ENCODE peak calls at places on chromosomes 11 and 22, in eight cellular contexts. One of them, this sample, is unnamed.

GRCh38 chr22:44410396-44411056 is 87.5 kb downstream of the RTL6 start:
- DNase-seq in cardiac fibroblast: no peak
- DNase-seq in pancreas: no peak
- DNase-seq in uterus: no peak
- DNase-seq in dorsolateral prefrontal cortex: no peak
- DNase-seq in neural crest cell: no peak
- DNase-seq in B cell: no peak
- DNase-seq in AG10803: no peak
- DNase-seq in this sample: no peak

GRCh38 chr11:76443254-76443935 is 1.4 kb upstream of the EMSY start:
- DNase-seq in AG10803: no peak
- DNase-seq in pancreas: no peak
- DNase-seq in B cell: no peak
- DNase-seq in uterus: no peak
- DNase-seq in dorsolateral prefrontal cortex: no peak
- DNase-seq in neural crest cell: no peak
- DNase-seq in cardiac fibroblast: peak
- DNase-seq in this sample: no peak

GRCh38 chr22:17705565-17706450 is 67.3 kb downstream of the BCL2L13 start:
- DNase-seq in B cell: no peak
- DNase-seq in pancreas: no peak
- DNase-seq in AG10803: no peak
- DNase-seq in cardiac fibroblast: no peak
- DNase-seq in uterus: no peak
- DNase-seq in dorsolateral prefrontal cortex: no peak
- DNase-seq in neural crest cell: no peak
- DNase-seq in this sample: no peak

GRCh38 chr11:117071344-117071787 is 26.9 kb downstream of the SIK3 start:
- DNase-seq in cardiac fibroblast: peak
- DNase-seq in uterus: no peak
- DNase-seq in pancreas: no peak
- DNase-seq in AG10803: peak
- DNase-seq in B cell: no peak
- DNase-seq in dorsolateral prefrontal cortex: no peak
- DNase-seq in neural crest cell: no peak
- DNase-seq in this sample: no peak

GRCh38 chr11:8760896-8761295 is 78.3 kb downstream of the RPL27A start:
- DNase-seq in cardiac fibroblast: peak
- DNase-seq in pancreas: no peak
- DNase-seq in B cell: no peak
- DNase-seq in dorsolateral prefrontal cortex: no peak
- DNase-seq in uterus: no peak
- DNase-seq in neural crest cell: no peak
- DNase-seq in AG10803: peak
- DNase-seq in this sample: no peak

GRCh38 chr22:20776624-20777405 is 2.9 kb downstream of the SERPIND1 start:
- DNase-seq in neural crest cell: no peak
- DNase-seq in pancreas: no peak
- DNase-seq in cardiac fibroblast: no peak
- DNase-seq in B cell: no peak
- DNase-seq in dorsolateral prefrontal cortex: no peak
- DNase-seq in AG10803: no peak
- DNase-seq in uterus: no peak
- DNase-seq in this sample: no peak

GRCh38 chr11:34492806-34493414 is 20.7 kb downstream of the ELF5 start:
- DNase-seq in AG10803: peak
- DNase-seq in B cell: peak
- DNase-seq in pancreas: peak
- DNase-seq in neural crest cell: peak
- DNase-seq in uterus: peak
- DNase-seq in cardiac fibroblast: peak
- DNase-seq in dorsolateral prefrontal cortex: peak
- DNase-seq in this sample: peak

GRCh38 chr11:13288375-13289029 is 10.9 kb downstream of the BMAL1 start:
- DNase-seq in uterus: no peak
- DNase-seq in cardiac fibroblast: no peak
- DNase-seq in B cell: no peak
- DNase-seq in AG10803: no peak
- DNase-seq in dorsolateral prefrontal cortex: no peak
- DNase-seq in pancreas: no peak
- DNase-seq in neural crest cell: no peak
- DNase-seq in this sample: no peak

GRCh38 chr11:26017322-26017860 is 314.5 kb upstream of the ANO3 start:
- DNase-seq in AG10803: no peak
- DNase-seq in dorsolateral prefrontal cortex: no peak
- DNase-seq in cardiac fibroblast: no peak
- DNase-seq in neural crest cell: no peak
- DNase-seq in uterus: no peak
- DNase-seq in pancreas: no peak
- DNase-seq in B cell: no peak
- DNase-seq in this sample: no peak

GRCh38 chr11:4203603-4204360 is 109.2 kb downstream of the RRM1 start:
- DNase-seq in cardiac fibroblast: no peak
- DNase-seq in dorsolateral prefrontal cortex: no peak
- DNase-seq in neural crest cell: no peak
- DNase-seq in B cell: no peak
- DNase-seq in AG10803: no peak
- DNase-seq in uterus: no peak
- DNase-seq in pancreas: no peak
- DNase-seq in this sample: no peak

GRCh38 chr11:115220881-115221280 is 283.3 kb downstream of the CADM1 start:
- DNase-seq in dorsolateral prefrontal cortex: no peak
- DNase-seq in cardiac fibroblast: no peak
- DNase-seq in neural crest cell: no peak
- DNase-seq in pancreas: no peak
- DNase-seq in B cell: no peak
- DNase-seq in AG10803: no peak
- DNase-seq in uterus: no peak
- DNase-seq in this sample: no peak

GRCh38 chr11:78209478-78209877 is 20.8 kb downstream of the USP35 start:
- DNase-seq in uterus: no peak
- DNase-seq in B cell: no peak
- DNase-seq in AG10803: no peak
- DNase-seq in pancreas: no peak
- DNase-seq in cardiac fibroblast: no peak
- DNase-seq in dorsolateral prefrontal cortex: no peak
- DNase-seq in neural crest cell: no peak
- DNase-seq in this sample: no peak

GRCh38 chr11:88484873-88485621 is 147.5 kb upstream of the CTSC start:
- DNase-seq in cardiac fibroblast: peak
- DNase-seq in pancreas: no peak
- DNase-seq in dorsolateral prefrontal cortex: peak
- DNase-seq in AG10803: peak
- DNase-seq in uterus: no peak
- DNase-seq in B cell: no peak
- DNase-seq in neural crest cell: no peak
- DNase-seq in this sample: peak

GRCh38 chr11:77593883-77594282 is 4.1 kb downstream of the AQP11 start:
- DNase-seq in cardiac fibroblast: no peak
- DNase-seq in uterus: no peak
- DNase-seq in dorsolateral prefrontal cortex: no peak
- DNase-seq in neural crest cell: no peak
- DNase-seq in pancreas: no peak
- DNase-seq in B cell: no peak
- DNase-seq in AG10803: no peak
- DNase-seq in this sample: no peak

GRCh38 chr22:48530666-48531065 is 1297.0 kb downstream of the BRD1 start:
- DNase-seq in cardiac fibroblast: no peak
- DNase-seq in pancreas: no peak
- DNase-seq in uterus: no peak
- DNase-seq in dorsolateral prefrontal cortex: no peak
- DNase-seq in AG10803: no peak
- DNase-seq in B cell: no peak
- DNase-seq in neural crest cell: no peak
- DNase-seq in this sample: no peak

GRCh38 chr22:19097518-19097917 is 24.7 kb downstream of the DGCR2 start:
- DNase-seq in neural crest cell: no peak
- DNase-seq in cardiac fibroblast: no peak
- DNase-seq in AG10803: no peak
- DNase-seq in pancreas: peak
- DNase-seq in dorsolateral prefrontal cortex: no peak
- DNase-seq in uterus: no peak
- DNase-seq in B cell: no peak
- DNase-seq in this sample: no peak

GRCh38 chr11:114522818-114523217 is 36.9 kb downstream of the NXPE1 start:
- DNase-seq in uterus: no peak
- DNase-seq in dorsolateral prefrontal cortex: no peak
- DNase-seq in neural crest cell: no peak
- DNase-seq in cardiac fibroblast: no peak
- DNase-seq in AG10803: no peak
- DNase-seq in B cell: no peak
- DNase-seq in pancreas: no peak
- DNase-seq in this sample: no peak

GRCh38 chr11:6586434-6587359 is 16.7 kb downstream of the RRP8 start:
- DNase-seq in AG10803: peak
- DNase-seq in neural crest cell: no peak
- DNase-seq in uterus: no peak
- DNase-seq in dorsolateral prefrontal cortex: no peak
- DNase-seq in cardiac fibroblast: peak
- DNase-seq in B cell: no peak
- DNase-seq in pancreas: no peak
- DNase-seq in this sample: no peak

GRCh38 chr11:94740083-94740974 is 27.8 kb upstream of the AMOTL1 start:
- DNase-seq in dorsolateral prefrontal cortex: peak
- DNase-seq in uterus: peak
- DNase-seq in AG10803: no peak
- DNase-seq in B cell: peak
- DNase-seq in cardiac fibroblast: peak
- DNase-seq in neural crest cell: peak
- DNase-seq in pancreas: no peak
- DNase-seq in this sample: no peak

GRCh38 chr11:32858731-32859130 is 29.0 kb downstream of the PRRG4 start:
- DNase-seq in neural crest cell: no peak
- DNase-seq in B cell: no peak
- DNase-seq in dorsolateral prefrontal cortex: no peak
- DNase-seq in cardiac fibroblast: no peak
- DNase-seq in pancreas: no peak
- DNase-seq in AG10803: no peak
- DNase-seq in uterus: no peak
- DNase-seq in this sample: no peak
- TF ChIP-seq CTCF in neural crest cell: peak
- TF ChIP-seq CTCF in B cell: no peak
- TF ChIP-seq CTCF in dorsolateral prefrontal cortex: no peak
- TF ChIP-seq CTCF in cardiac fibroblast: peak
- TF ChIP-seq CTCF in pancreas: no peak
- TF ChIP-seq CTCF in AG10803: no peak
- TF ChIP-seq CTCF in uterus: no peak
- TF ChIP-seq CTCF in this sample: peak

GRCh38 chr11:2143652-2144548 is 4.7 kb upstream of the IGF2 start:
- DNase-seq in cardiac fibroblast: no peak
- DNase-seq in AG10803: no peak
- DNase-seq in B cell: no peak
- DNase-seq in neural crest cell: no peak
- DNase-seq in uterus: no peak
- DNase-seq in pancreas: no peak
- DNase-seq in dorsolateral prefrontal cortex: no peak
- DNase-seq in this sample: no peak
- TF ChIP-seq CTCF in cardiac fibroblast: no peak
- TF ChIP-seq CTCF in AG10803: no peak
- TF ChIP-seq CTCF in B cell: no peak
- TF ChIP-seq CTCF in neural crest cell: peak
- TF ChIP-seq CTCF in uterus: no peak
- TF ChIP-seq CTCF in pancreas: no peak
- TF ChIP-seq CTCF in dorsolateral prefrontal cortex: no peak
- TF ChIP-seq CTCF in this sample: peak

DNA sequence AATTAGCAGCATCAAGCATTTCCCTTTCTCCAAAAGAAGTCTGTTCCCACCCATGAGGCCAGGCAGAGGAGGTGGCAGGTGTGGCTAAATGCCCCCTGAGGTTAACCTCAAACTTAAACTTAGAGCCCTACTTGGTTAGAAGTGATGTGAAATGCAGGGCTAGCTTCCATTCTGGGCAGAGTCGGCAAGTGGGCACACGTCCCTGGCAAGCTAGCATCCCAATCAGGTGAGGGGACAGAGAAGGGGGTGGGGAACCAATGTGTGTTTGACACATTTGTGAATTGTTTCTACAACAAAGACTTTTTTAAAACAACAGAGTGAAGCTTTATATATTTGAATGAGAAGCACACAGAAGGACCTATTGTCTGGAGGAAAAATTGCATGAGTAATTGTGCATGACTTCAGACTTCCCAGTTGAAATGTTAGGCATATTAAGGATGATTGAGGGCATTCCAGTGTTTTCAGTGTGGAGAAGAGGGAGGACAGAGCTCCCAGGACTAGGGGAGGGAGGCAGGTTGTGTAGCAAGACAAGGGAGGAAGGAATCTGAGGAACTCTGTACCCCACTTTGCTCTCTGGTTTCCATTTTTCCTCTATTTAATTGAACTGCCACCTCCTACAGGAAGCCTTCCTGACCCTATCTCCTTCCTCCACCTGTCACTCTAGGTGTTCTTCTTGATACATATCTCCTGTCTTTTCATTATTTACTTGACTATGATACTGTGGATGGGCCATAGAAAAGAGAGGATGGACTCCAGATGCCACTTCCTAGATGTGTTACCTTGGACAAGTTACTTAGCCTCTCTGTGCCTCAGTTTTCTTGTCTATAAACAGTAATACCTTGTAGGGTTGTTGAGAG is 83.3 kb upstream of the PICALM start:
- DNase-seq in dorsolateral prefrontal cortex: peak
- DNase-seq in neural crest cell: no peak
- DNase-seq in uterus: no peak
- DNase-seq in AG10803: peak
- DNase-seq in B cell: no peak
- DNase-seq in pancreas: peak
- DNase-seq in cardiac fibroblast: peak
- DNase-seq in this sample: peak
- TF ChIP-seq CTCF in dorsolateral prefrontal cortex: no peak
- TF ChIP-seq CTCF in neural crest cell: no peak
- TF ChIP-seq CTCF in uterus: no peak
- TF ChIP-seq CTCF in AG10803: no peak
- TF ChIP-seq CTCF in B cell: no peak
- TF ChIP-seq CTCF in pancreas: no peak
- TF ChIP-seq CTCF in cardiac fibroblast: no peak
- TF ChIP-seq CTCF in this sample: no peak

GRCh38 chr11:85825590-85825989 is 14.6 kb upstream of the SYTL2 start:
- DNase-seq in cardiac fibroblast: no peak
- DNase-seq in dorsolateral prefrontal cortex: no peak
- DNase-seq in pancreas: no peak
- DNase-seq in neural crest cell: no peak
- DNase-seq in AG10803: no peak
- DNase-seq in B cell: no peak
- DNase-seq in uterus: no peak
- DNase-seq in this sample: no peak

GRCh38 chr11:85827768-85828639 is 17.1 kb upstream of the SYTL2 start:
- DNase-seq in B cell: no peak
- DNase-seq in AG10803: peak
- DNase-seq in dorsolateral prefrontal cortex: no peak
- DNase-seq in cardiac fibroblast: peak
- DNase-seq in neural crest cell: no peak
- DNase-seq in uterus: no peak
- DNase-seq in pancreas: no peak
- DNase-seq in this sample: peak

GRCh38 chr11:85823816-85824215 is 12.9 kb upstream of the SYTL2 start:
- DNase-seq in AG10803: peak
- DNase-seq in cardiac fibroblast: no peak
- DNase-seq in B cell: no peak
- DNase-seq in pancreas: no peak
- DNase-seq in dorsolateral prefrontal cortex: no peak
- DNase-seq in neural crest cell: no peak
- DNase-seq in uterus: no peak
- DNase-seq in this sample: no peak

GRCh38 chr11:85828640-85828978 is 17.7 kb upstream of the SYTL2 start:
- DNase-seq in pancreas: no peak
- DNase-seq in cardiac fibroblast: no peak
- DNase-seq in B cell: no peak
- DNase-seq in dorsolateral prefrontal cortex: no peak
- DNase-seq in uterus: no peak
- DNase-seq in neural crest cell: no peak
- DNase-seq in AG10803: no peak
- DNase-seq in this sample: no peak

GRCh38 chr11:85826096-85826855 is 15.3 kb upstream of the SYTL2 start:
- DNase-seq in neural crest cell: no peak
- DNase-seq in cardiac fibroblast: peak
- DNase-seq in pancreas: no peak
- DNase-seq in dorsolateral prefrontal cortex: peak
- DNase-seq in B cell: no peak
- DNase-seq in AG10803: peak
- DNase-seq in uterus: peak
- DNase-seq in this sample: peak
- TF ChIP-seq CTCF in neural crest cell: peak
- TF ChIP-seq CTCF in cardiac fibroblast: peak
- TF ChIP-seq CTCF in pancreas: no peak
- TF ChIP-seq CTCF in dorsolateral prefrontal cortex: peak
- TF ChIP-seq CTCF in B cell: no peak
- TF ChIP-seq CTCF in AG10803: peak
- TF ChIP-seq CTCF in uterus: peak
- TF ChIP-seq CTCF in this sample: peak

This sample was measured in HFFc6.